ENCODE peak calls at places on chromosomes 7 and 10, in six cellular contexts. M is fibroblast of lung, W is heart right ventricle, R is ovary, Y is SJSA1, C is GM23248. E is an unnamed sample.

GRCh38 chr10:132647424-132647823 is 109.8 kb downstream of the INPP5A start:
- DNase-seq in M (no peak), W (no peak), R (peak), Y (no peak), C (no peak), E (no peak)

GRCh38 chr7:91046322-91047088 is 217.7 kb upstream of the FZD1 start:
- DNase-seq in M (peak), W (no peak), R (no peak), Y (no peak), C (peak), E (no peak)

GRCh38 chr10:88928254-88928653 is 24.3 kb downstream of the ACTA2 start:
- DNase-seq in M (no peak), W (no peak), R (no peak), Y (no peak), C (no peak), E (no peak)

GRCh38 chr10:4677296-4678021 is 148.5 kb upstream of the AKR1E2 start:
- DNase-seq in M (peak), W (no peak), R (no peak), Y (no peak), C (peak), E (no peak)

GRCh38 chr7:80097756-80098155 is 36.9 kb upstream of the GNAI1 start:
- DNase-seq in M (no peak), W (no peak), R (no peak), Y (no peak), C (peak), E (no peak)

GRCh38 chr10:48614481-48615383 is 9.9 kb upstream of the ARHGAP22 start:
- DNase-seq in M (peak), W (no peak), R (no peak), Y (no peak), C (peak), E (no peak)

GRCh38 chr10:92241158-92241500 is 49.7 kb downstream of the CPEB3 start:
- DNase-seq in M (no peak), W (peak), R (peak), Y (no peak), C (peak), E (no peak)

GRCh38 chr10:22320591-22321155 is at the start of gene BMI1:
- DNase-seq in M (peak), W (peak), R (peak), Y (no peak), C (peak), E (peak)

GRCh38 chr7:39005461-39005860 is 27.8 kb downstream of the POU6F2 start:
- DNase-seq in M (no peak), W (no peak), R (no peak), Y (no peak), C (no peak), E (no peak)

GRCh38 chr7:19491371-19491770 is 217.5 kb downstream of the POLR1F start:
- DNase-seq in M (no peak), W (no peak), R (no peak), Y (no peak), C (no peak), E (no peak)

GRCh38 chr7:128108641-128109423 is 77.6 kb upstream of the LRRC4 start:
- DNase-seq in M (no peak), W (no peak), R (no peak), Y (no peak), C (no peak), E (no peak)

GRCh38 chr10:5544216-5544805 is 19.6 kb downstream of the CALML3 start:
- DNase-seq in M (no peak), W (no peak), R (no peak), Y (no peak), C (no peak), E (no peak)

GRCh38 chr10:99975942-99976809 is 33.6 kb downstream of the DNMBP start:
- DNase-seq in M (peak), W (peak), R (no peak), Y (peak), C (peak), E (no peak)

DNA sequence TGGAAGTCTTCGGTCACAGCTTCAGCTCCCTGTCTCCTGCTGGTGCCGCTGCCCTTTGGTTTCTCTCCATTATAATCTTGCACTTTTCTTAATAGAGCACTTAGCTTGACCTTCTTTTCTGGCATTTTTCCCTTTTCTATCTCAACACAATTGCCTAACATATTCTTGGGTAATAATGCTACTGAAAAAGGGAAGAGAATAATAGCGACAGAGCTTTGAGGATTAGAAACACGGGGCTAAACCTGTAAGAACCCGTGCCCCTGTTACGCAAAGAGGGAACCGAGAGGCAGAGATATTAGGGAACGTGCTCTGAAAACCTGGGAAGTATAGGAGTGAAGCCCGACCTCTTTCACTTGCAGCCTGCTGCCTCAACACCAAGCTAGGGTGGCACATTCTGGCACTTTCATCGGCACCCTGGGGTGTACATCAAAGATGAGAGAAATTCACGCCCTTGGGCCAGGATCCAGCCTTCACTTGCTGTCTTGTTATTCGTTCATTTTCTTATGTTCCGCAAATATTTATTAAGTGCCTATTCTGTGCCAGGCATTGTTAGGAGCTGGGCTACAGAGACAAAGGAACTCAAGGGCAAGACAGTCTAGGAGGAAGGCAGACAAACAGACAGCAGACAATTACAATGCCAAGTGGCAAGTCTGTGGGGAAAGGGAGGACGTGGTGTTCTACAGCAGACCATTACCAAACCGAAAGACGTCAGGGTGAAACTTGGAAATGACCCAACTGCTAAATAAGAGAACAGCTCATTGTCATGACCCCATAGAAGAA is 33.0 kb upstream of the GALNTL5 start:
- DNase-seq in M (peak), W (peak), R (no peak), Y (no peak), C (peak), E (peak)
- H3K27ac ChIP-seq in M (no peak), W (no peak), R (no peak), Y (no peak), C (no peak), E (peak)

GRCh38 chr7:31922883-31923282 is 147.3 kb downstream of the PDE1C start:
- DNase-seq in M (no peak), W (no peak), R (no peak), Y (no peak), C (no peak), E (no peak)

GRCh38 chr7:31917256-31917655 is 153.0 kb downstream of the PDE1C start:
- DNase-seq in M (no peak), W (no peak), R (no peak), Y (no peak), C (peak), E (no peak)

GRCh38 chr7:31918706-31919393 is 151.4 kb downstream of the PDE1C start:
- DNase-seq in M (no peak), W (no peak), R (no peak), Y (no peak), C (no peak), E (no peak)

GRCh38 chr7:31921047-31921446 is 149.2 kb downstream of the PDE1C start:
- DNase-seq in M (no peak), W (no peak), R (no peak), Y (no peak), C (no peak), E (no peak)

GRCh38 chr7:31919678-31920369 is 150.4 kb downstream of the PDE1C start:
- DNase-seq in M (no peak), W (no peak), R (no peak), Y (no peak), C (no peak), E (no peak)
- H3K27ac ChIP-seq in M (no peak), W (no peak), R (no peak), Y (no peak), C (no peak), E (no peak)

GRCh38 chr7:208128-208673 is 15.8 kb downstream of the FAM20C start:
- DNase-seq in M (no peak), W (no peak), R (no peak), Y (no peak), C (no peak), E (no peak)
- H3K27ac ChIP-seq in M (no peak), W (no peak), R (no peak), Y (no peak), C (no peak), E (no peak)

GRCh38 chr7:2794836-2795636 is 49.1 kb downstream of the GNA12 start:
- DNase-seq in M (no peak), W (no peak), R (no peak), Y (no peak), C (no peak), E (no peak)

GRCh38 chr7:2796358-2797352 is 47.5 kb downstream of the GNA12 start:
- DNase-seq in M (peak), W (peak), R (peak), Y (no peak), C (peak), E (no peak)

GRCh38 chr7:2798669-2799068 is 45.4 kb downstream of the GNA12 start:
- DNase-seq in M (no peak), W (no peak), R (no peak), Y (no peak), C (no peak), E (no peak)

GRCh38 chr7:2792856-2793487 is 51.1 kb downstream of the GNA12 start:
- DNase-seq in M (no peak), W (no peak), R (no peak), Y (no peak), C (no peak), E (no peak)

GRCh38 chr7:2795906-2796305 is 48.2 kb downstream of the GNA12 start:
- DNase-seq in M (no peak), W (no peak), R (no peak), Y (no peak), C (no peak), E (no peak)
- H3K27ac ChIP-seq in M (peak), W (peak), R (peak), Y (no peak), C (peak), E (no peak)

DNA sequence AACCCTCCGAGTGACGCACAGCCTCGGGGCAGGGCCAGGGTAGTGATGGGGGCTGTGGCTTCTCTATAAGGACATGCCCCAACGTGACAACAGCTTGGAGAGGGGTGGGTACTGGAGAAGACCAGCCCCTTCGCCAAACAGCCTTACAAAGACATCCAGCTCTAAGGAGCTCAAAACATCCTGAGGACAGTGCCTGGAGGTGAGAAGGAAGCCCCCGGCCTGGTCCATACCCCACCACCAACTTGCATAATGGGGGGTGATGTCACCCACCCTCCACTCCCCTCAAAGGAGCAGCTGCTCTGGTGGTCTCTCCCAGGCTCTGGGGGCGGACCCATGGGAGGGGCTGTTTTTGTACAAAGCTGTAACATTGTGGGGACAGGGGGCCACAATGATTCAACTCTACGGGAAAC is 15.1 kb downstream of the PRSS2 start:
- DNase-seq in M (no peak), W (no peak), R (no peak), Y (no peak), C (no peak), E (no peak)
- H3K27ac ChIP-seq in M (no peak), W (no peak), R (no peak), Y (no peak), C (no peak), E (no peak)

GRCh38 chr10:29276251-29276850 is 12.5 kb upstream of the LYZL1 start:
- DNase-seq in M (no peak), W (no peak), R (no peak), Y (no peak), C (no peak), E (no peak)
- H3K27ac ChIP-seq in M (no peak), W (no peak), R (no peak), Y (no peak), C (no peak), E (no peak)

DNA sequence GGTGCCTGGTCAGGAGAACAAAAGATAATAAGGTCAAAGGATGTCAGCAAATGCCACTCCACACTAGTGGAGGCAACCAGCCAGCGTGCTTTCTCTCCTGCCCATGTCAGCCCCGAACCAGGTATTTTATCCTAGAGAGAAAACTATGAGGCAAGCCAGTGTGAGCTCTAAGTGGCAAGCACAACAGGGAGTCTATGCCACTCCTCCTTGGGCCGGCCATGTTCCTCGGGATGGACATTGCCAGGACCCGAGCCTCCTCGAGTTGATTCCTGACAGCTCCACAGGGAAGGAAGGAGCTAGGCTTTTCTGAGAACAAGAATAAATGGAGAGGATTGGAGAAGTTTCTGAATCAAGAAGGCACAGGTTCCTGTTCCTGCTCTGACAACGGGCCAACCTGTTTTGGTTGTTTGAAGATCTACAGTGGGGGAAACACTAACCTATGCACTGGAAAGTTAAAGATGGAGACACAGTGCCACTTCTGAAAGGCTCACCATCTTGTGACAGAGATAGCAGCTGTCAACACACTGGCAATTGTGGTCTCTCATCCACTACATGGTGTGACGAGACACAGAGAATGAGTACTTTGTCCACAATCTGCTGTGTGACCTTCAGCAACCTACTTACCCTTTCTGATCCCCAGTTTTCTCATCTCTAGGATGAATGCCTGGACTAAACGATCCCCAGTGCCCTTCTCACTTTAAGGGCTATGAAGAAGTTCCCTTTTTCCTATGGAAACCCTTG is 28.8 kb downstream of the ABLIM1 start:
- DNase-seq in M (no peak), W (no peak), R (no peak), Y (no peak), C (no peak), E (no peak)
- H3K27ac ChIP-seq in M (no peak), W (peak), R (no peak), Y (no peak), C (no peak), E (no peak)

GRCh38 chr10:119119400-119119799 is 15.5 kb downstream of the DENND10 start:
- DNase-seq in M (no peak), W (no peak), R (no peak), Y (no peak), C (no peak), E (no peak)
- H3K27ac ChIP-seq in M (no peak), W (no peak), R (no peak), Y (no peak), C (no peak), E (no peak)

E was measured in substantia nigra.